ENCODE peak calls at places on chromosomes 7 and 10, in five cellular contexts. One of them, this sample, is unnamed.

GRCh38 chr7:128887169-128888038 is 23.1 kb downstream of the KCP start:
- DNase-seq in dorsolateral prefrontal cortex: no peak
- DNase-seq in bronchial epithelial cell: no peak
- DNase-seq in cardiac muscle cell: no peak
- DNase-seq in progenitor cell of endocrine pancreas: no peak
- DNase-seq in this sample: no peak

GRCh38 chr7:22677680-22678079 is 49.3 kb upstream of the IL6 start:
- DNase-seq in dorsolateral prefrontal cortex: no peak
- DNase-seq in bronchial epithelial cell: no peak
- DNase-seq in cardiac muscle cell: no peak
- DNase-seq in progenitor cell of endocrine pancreas: no peak
- DNase-seq in this sample: no peak

GRCh38 chr10:75910032-75910431 is 478.6 kb downstream of the LRMDA start:
- DNase-seq in dorsolateral prefrontal cortex: no peak
- DNase-seq in bronchial epithelial cell: peak
- DNase-seq in cardiac muscle cell: peak
- DNase-seq in progenitor cell of endocrine pancreas: no peak
- DNase-seq in this sample: no peak

GRCh38 chr7:43465581-43466554 is 117.0 kb upstream of the STK17A start:
- DNase-seq in dorsolateral prefrontal cortex: no peak
- DNase-seq in bronchial epithelial cell: peak
- DNase-seq in cardiac muscle cell: no peak
- DNase-seq in progenitor cell of endocrine pancreas: no peak
- DNase-seq in this sample: no peak

GRCh38 chr10:85429126-85429525 is 937.5 kb downstream of the GRID1 start:
- DNase-seq in dorsolateral prefrontal cortex: no peak
- DNase-seq in bronchial epithelial cell: peak
- DNase-seq in cardiac muscle cell: no peak
- DNase-seq in progenitor cell of endocrine pancreas: no peak
- DNase-seq in this sample: no peak

GRCh38 chr7:2717293-2717904 is 29.4 kb downstream of the AMZ1 start:
- DNase-seq in dorsolateral prefrontal cortex: no peak
- DNase-seq in bronchial epithelial cell: peak
- DNase-seq in cardiac muscle cell: peak
- DNase-seq in progenitor cell of endocrine pancreas: no peak
- DNase-seq in this sample: no peak

GRCh38 chr7:43629857-43630256 is 46.9 kb downstream of the STK17A start:
- DNase-seq in dorsolateral prefrontal cortex: no peak
- DNase-seq in bronchial epithelial cell: no peak
- DNase-seq in cardiac muscle cell: no peak
- DNase-seq in progenitor cell of endocrine pancreas: no peak
- DNase-seq in this sample: no peak

GRCh38 chr10:96377816-96378294 is 19.1 kb upstream of the OPALIN start:
- DNase-seq in dorsolateral prefrontal cortex: no peak
- DNase-seq in bronchial epithelial cell: no peak
- DNase-seq in cardiac muscle cell: peak
- DNase-seq in progenitor cell of endocrine pancreas: no peak
- DNase-seq in this sample: no peak

GRCh38 chr10:114346176-114347031 is 57.9 kb downstream of the AFAP1L2 start:
- DNase-seq in dorsolateral prefrontal cortex: no peak
- DNase-seq in bronchial epithelial cell: no peak
- DNase-seq in cardiac muscle cell: no peak
- DNase-seq in progenitor cell of endocrine pancreas: no peak
- DNase-seq in this sample: no peak

GRCh38 chr10:86857097-86857825 is 100.2 kb downstream of the MMRN2 start:
- DNase-seq in dorsolateral prefrontal cortex: no peak
- DNase-seq in bronchial epithelial cell: peak
- DNase-seq in cardiac muscle cell: peak
- DNase-seq in progenitor cell of endocrine pancreas: no peak
- DNase-seq in this sample: no peak

GRCh38 chr10:117609095-117609821 is 66.7 kb downstream of the EMX2 start:
- DNase-seq in dorsolateral prefrontal cortex: no peak
- DNase-seq in bronchial epithelial cell: peak
- DNase-seq in cardiac muscle cell: peak
- DNase-seq in progenitor cell of endocrine pancreas: peak
- DNase-seq in this sample: peak

GRCh38 chr7:105887569-105888199 is 11.3 kb upstream of the ATXN7L1 start:
- DNase-seq in dorsolateral prefrontal cortex: no peak
- DNase-seq in bronchial epithelial cell: no peak
- DNase-seq in cardiac muscle cell: no peak
- DNase-seq in progenitor cell of endocrine pancreas: no peak
- DNase-seq in this sample: no peak

GRCh38 chr7:127713006-127713405 is 61.0 kb downstream of the SND1 start:
- DNase-seq in dorsolateral prefrontal cortex: no peak
- DNase-seq in bronchial epithelial cell: no peak
- DNase-seq in cardiac muscle cell: no peak
- DNase-seq in progenitor cell of endocrine pancreas: no peak
- DNase-seq in this sample: no peak

GRCh38 chr7:14504134-14504533 is 398.4 kb downstream of the DGKB start:
- DNase-seq in dorsolateral prefrontal cortex: peak
- DNase-seq in bronchial epithelial cell: no peak
- DNase-seq in cardiac muscle cell: no peak
- DNase-seq in progenitor cell of endocrine pancreas: no peak
- DNase-seq in this sample: no peak

GRCh38 chr7:69185170-69185569 is 413.1 kb upstream of the AUTS2 start:
- DNase-seq in dorsolateral prefrontal cortex: no peak
- DNase-seq in bronchial epithelial cell: no peak
- DNase-seq in cardiac muscle cell: no peak
- DNase-seq in progenitor cell of endocrine pancreas: no peak
- DNase-seq in this sample: no peak

GRCh38 chr10:49690673-49691356 is 11.4 kb downstream of the C10orf53 start:
- DNase-seq in dorsolateral prefrontal cortex: no peak
- DNase-seq in bronchial epithelial cell: no peak
- DNase-seq in cardiac muscle cell: no peak
- DNase-seq in progenitor cell of endocrine pancreas: no peak
- DNase-seq in this sample: no peak

GRCh38 chr7:132480534-132480933 is 95.7 kb downstream of the PLXNA4 start:
- DNase-seq in dorsolateral prefrontal cortex: peak
- DNase-seq in bronchial epithelial cell: no peak
- DNase-seq in cardiac muscle cell: no peak
- DNase-seq in progenitor cell of endocrine pancreas: no peak
- DNase-seq in this sample: no peak

GRCh38 chr7:108014747-108015682 is 12.1 kb upstream of the LAMB1 start:
- DNase-seq in dorsolateral prefrontal cortex: no peak
- DNase-seq in bronchial epithelial cell: peak
- DNase-seq in cardiac muscle cell: peak
- DNase-seq in progenitor cell of endocrine pancreas: no peak
- DNase-seq in this sample: no peak

GRCh38 chr10:31426425-31426824 is 107.4 kb downstream of the ZEB1 start:
- DNase-seq in dorsolateral prefrontal cortex: no peak
- DNase-seq in bronchial epithelial cell: peak
- DNase-seq in cardiac muscle cell: peak
- DNase-seq in progenitor cell of endocrine pancreas: no peak
- DNase-seq in this sample: peak

GRCh38 chr7:44574286-44574872 is 671 bp upstream of the DDX56 start:
- DNase-seq in dorsolateral prefrontal cortex: no peak
- DNase-seq in bronchial epithelial cell: no peak
- DNase-seq in cardiac muscle cell: no peak
- DNase-seq in progenitor cell of endocrine pancreas: no peak
- DNase-seq in this sample: no peak

GRCh38 chr10:69728335-69728861 is 73.3 kb upstream of the COL13A1 start:
- DNase-seq in dorsolateral prefrontal cortex: no peak
- DNase-seq in bronchial epithelial cell: peak
- DNase-seq in cardiac muscle cell: peak
- DNase-seq in progenitor cell of endocrine pancreas: no peak
- DNase-seq in this sample: no peak

GRCh38 chr10:58175990-58176910 is 91.4 kb downstream of the IPMK start:
- DNase-seq in dorsolateral prefrontal cortex: no peak
- DNase-seq in bronchial epithelial cell: peak
- DNase-seq in cardiac muscle cell: peak
- DNase-seq in progenitor cell of endocrine pancreas: no peak
- DNase-seq in this sample: no peak

GRCh38 chr7:2956526-2957368 is 86.9 kb downstream of the CARD11 start:
- DNase-seq in dorsolateral prefrontal cortex: peak
- DNase-seq in bronchial epithelial cell: peak
- DNase-seq in cardiac muscle cell: peak
- DNase-seq in progenitor cell of endocrine pancreas: no peak
- DNase-seq in this sample: peak

GRCh38 chr7:133021196-133021595 is 60.7 kb downstream of the CHCHD3 start:
- DNase-seq in dorsolateral prefrontal cortex: no peak
- DNase-seq in bronchial epithelial cell: no peak
- DNase-seq in cardiac muscle cell: peak
- DNase-seq in progenitor cell of endocrine pancreas: no peak
- DNase-seq in this sample: no peak

GRCh38 chr7:133290041-133290440 is 37.2 kb downstream of the EXOC4 start:
- DNase-seq in dorsolateral prefrontal cortex: no peak
- DNase-seq in bronchial epithelial cell: peak
- DNase-seq in cardiac muscle cell: no peak
- DNase-seq in progenitor cell of endocrine pancreas: no peak
- DNase-seq in this sample: no peak

GRCh38 chr7:123571684-123572083 is 14.1 kb upstream of the NDUFA5 start:
- DNase-seq in dorsolateral prefrontal cortex: no peak
- DNase-seq in bronchial epithelial cell: peak
- DNase-seq in cardiac muscle cell: no peak
- DNase-seq in progenitor cell of endocrine pancreas: no peak
- DNase-seq in this sample: no peak

DNA sequence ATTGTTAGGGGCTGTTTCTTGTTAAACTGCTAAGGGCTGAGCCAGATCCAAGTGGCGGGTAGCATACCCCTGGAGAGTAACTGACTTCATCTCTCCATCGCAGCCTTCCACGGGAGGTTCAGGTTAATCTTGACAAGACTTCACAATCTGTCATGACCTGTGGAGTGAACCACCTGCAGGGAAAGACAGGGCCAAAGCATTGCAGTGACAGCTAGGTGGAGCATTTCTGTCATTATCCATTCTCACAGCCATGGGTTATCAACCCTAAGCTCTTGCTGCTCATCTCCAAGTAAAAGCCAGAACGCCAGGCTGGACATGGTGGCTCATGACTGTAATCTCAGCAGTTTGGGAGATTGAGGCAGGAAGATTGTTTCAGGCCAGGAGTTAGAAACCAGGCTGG is 17.2 kb downstream of the ABCC2 start:
- DNase-seq in dorsolateral prefrontal cortex: no peak
- DNase-seq in bronchial epithelial cell: no peak
- DNase-seq in cardiac muscle cell: no peak
- DNase-seq in progenitor cell of endocrine pancreas: no peak
- DNase-seq in this sample: no peak
- TF ChIP-seq CTCF in dorsolateral prefrontal cortex: no peak
- TF ChIP-seq CTCF in bronchial epithelial cell: peak
- TF ChIP-seq CTCF in cardiac muscle cell: no peak
- TF ChIP-seq CTCF in progenitor cell of endocrine pancreas: no peak
- TF ChIP-seq CTCF in this sample: no peak

DNA sequence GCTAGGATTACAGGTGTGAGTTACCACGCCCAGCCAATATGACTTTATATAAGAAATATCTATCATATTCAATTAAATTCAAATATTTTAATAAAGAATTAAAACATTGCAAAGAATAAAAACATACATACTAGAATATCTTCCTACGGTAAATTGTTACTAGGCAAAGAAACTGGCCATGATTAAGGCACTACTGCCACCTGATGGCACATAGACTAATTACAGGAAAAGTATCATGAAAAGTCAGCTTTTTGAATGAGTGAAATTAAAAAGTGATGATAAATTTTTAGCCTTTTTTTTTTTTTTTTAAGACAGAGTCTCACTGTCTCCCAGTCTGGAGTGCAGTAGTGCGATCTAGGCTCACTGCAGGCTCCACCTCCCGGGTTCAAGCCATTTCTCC is 30.9 kb downstream of the MRPS33 start:
- DNase-seq in dorsolateral prefrontal cortex: no peak
- DNase-seq in bronchial epithelial cell: no peak
- DNase-seq in cardiac muscle cell: no peak
- DNase-seq in progenitor cell of endocrine pancreas: no peak
- DNase-seq in this sample: no peak
- TF ChIP-seq CTCF in dorsolateral prefrontal cortex: no peak
- TF ChIP-seq CTCF in bronchial epithelial cell: no peak
- TF ChIP-seq CTCF in cardiac muscle cell: no peak
- TF ChIP-seq CTCF in progenitor cell of endocrine pancreas: peak
- TF ChIP-seq CTCF in this sample: no peak

GRCh38 chr7:142452791-142453190 is 194.9 kb upstream of the PRSS58 start:
- DNase-seq in dorsolateral prefrontal cortex: no peak
- DNase-seq in bronchial epithelial cell: no peak
- DNase-seq in cardiac muscle cell: no peak
- DNase-seq in progenitor cell of endocrine pancreas: no peak
- DNase-seq in this sample: no peak
- TF ChIP-seq CTCF in dorsolateral prefrontal cortex: no peak
- TF ChIP-seq CTCF in bronchial epithelial cell: no peak
- TF ChIP-seq CTCF in cardiac muscle cell: no peak
- TF ChIP-seq CTCF in progenitor cell of endocrine pancreas: no peak
- TF ChIP-seq CTCF in this sample: no peak

GRCh38 chr7:99499713-99500636 is at the start of gene ZNF394:
- DNase-seq in dorsolateral prefrontal cortex: peak
- DNase-seq in bronchial epithelial cell: peak
- DNase-seq in cardiac muscle cell: peak
- DNase-seq in progenitor cell of endocrine pancreas: peak
- DNase-seq in this sample: peak

GRCh38 chr7:99500637-99501009 is 542 bp upstream of the ZNF394 start:
- DNase-seq in dorsolateral prefrontal cortex: no peak
- DNase-seq in bronchial epithelial cell: no peak
- DNase-seq in cardiac muscle cell: no peak
- DNase-seq in progenitor cell of endocrine pancreas: no peak
- DNase-seq in this sample: no peak

GRCh38 chr7:99505324-99505662 is 831 bp downstream of the ZKSCAN5 start:
- DNase-seq in dorsolateral prefrontal cortex: no peak
- DNase-seq in bronchial epithelial cell: peak
- DNase-seq in cardiac muscle cell: peak
- DNase-seq in progenitor cell of endocrine pancreas: no peak
- DNase-seq in this sample: no peak

GRCh38 chr7:99504281-99504602 is 220 bp upstream of the ZKSCAN5 start:
- DNase-seq in dorsolateral prefrontal cortex: peak
- DNase-seq in bronchial epithelial cell: no peak
- DNase-seq in cardiac muscle cell: no peak
- DNase-seq in progenitor cell of endocrine pancreas: peak
- DNase-seq in this sample: no peak

GRCh38 chr7:99504603-99505323 is at the start of gene ZKSCAN5:
- DNase-seq in dorsolateral prefrontal cortex: peak
- DNase-seq in bronchial epithelial cell: peak
- DNase-seq in cardiac muscle cell: peak
- DNase-seq in progenitor cell of endocrine pancreas: peak
- DNase-seq in this sample: peak
- TF ChIP-seq CTCF in dorsolateral prefrontal cortex: peak
- TF ChIP-seq CTCF in bronchial epithelial cell: no peak
- TF ChIP-seq CTCF in cardiac muscle cell: no peak
- TF ChIP-seq CTCF in progenitor cell of endocrine pancreas: no peak
- TF ChIP-seq CTCF in this sample: peak

GRCh38 chr10:106555599-106555998 is 608.9 kb downstream of the SORCS1 start:
- DNase-seq in dorsolateral prefrontal cortex: no peak
- DNase-seq in bronchial epithelial cell: no peak
- DNase-seq in cardiac muscle cell: no peak
- DNase-seq in progenitor cell of endocrine pancreas: no peak
- DNase-seq in this sample: no peak
- TF ChIP-seq CTCF in dorsolateral prefrontal cortex: no peak
- TF ChIP-seq CTCF in bronchial epithelial cell: peak
- TF ChIP-seq CTCF in cardiac muscle cell: peak
- TF ChIP-seq CTCF in progenitor cell of endocrine pancreas: peak
- TF ChIP-seq CTCF in this sample: no peak